ENCODE peak calls at places on chromosomes 2 and 18, in eight cellular contexts. W, K, F, N, A, L, V and D are unnamed samples.

GRCh38 chr2:236933351-236933750 is 152.3 kb upstream of the COPS8 start:
- DNase-seq in W (no peak), K (no peak), F (no peak), N (no peak), A (no peak), L (no peak), V (no peak), D (no peak)

GRCh38 chr2:174444761-174445160 is 42.1 kb downstream of the GPR155 start:
- DNase-seq in W (no peak), K (no peak), F (no peak), N (no peak), A (no peak), L (no peak), V (no peak), D (no peak)

GRCh38 chr2:159547031-159547430 is 69.3 kb downstream of the BAZ2B start:
- DNase-seq in W (no peak), K (no peak), F (peak), N (no peak), A (no peak), L (no peak), V (no peak), D (no peak)

GRCh38 chr2:198309673-198310280 is 505.4 kb downstream of the PLCL1 start:
- DNase-seq in W (no peak), K (peak), F (peak), N (no peak), A (peak), L (peak), V (no peak), D (peak)

GRCh38 chr2:164850235-164850634 is 8.6 kb upstream of the COBLL1 start:
- DNase-seq in W (no peak), K (no peak), F (no peak), N (no peak), A (no peak), L (no peak), V (no peak), D (no peak)

GRCh38 chr2:72915907-72916742 is 1.2 kb upstream of the EMX1 start:
- DNase-seq in W (no peak), K (peak), F (no peak), N (no peak), A (no peak), L (no peak), V (no peak), D (no peak)

GRCh38 chr2:71528221-71528620 is 74.9 kb downstream of the DYSF start:
- DNase-seq in W (peak), K (no peak), F (no peak), N (no peak), A (no peak), L (no peak), V (no peak), D (no peak)

GRCh38 chr2:25672500-25673169 is 742 bp downstream of the DTNB start:
- DNase-seq in W (peak), K (peak), F (peak), N (peak), A (peak), L (no peak), V (peak), D (no peak)

GRCh38 chr2:207828361-207829057 is 58.8 kb upstream of the FZD5 start:
- DNase-seq in W (peak), K (no peak), F (peak), N (no peak), A (no peak), L (no peak), V (no peak), D (no peak)

GRCh38 chr2:209872675-209873074 is 101.0 kb downstream of the UNC80 start:
- DNase-seq in W (no peak), K (peak), F (no peak), N (no peak), A (peak), L (peak), V (peak), D (peak)

GRCh38 chr2:193561054-193561453 is 1366.3 kb upstream of the TMEFF2 start:
- DNase-seq in W (no peak), K (no peak), F (peak), N (no peak), A (no peak), L (no peak), V (no peak), D (no peak)

GRCh38 chr2:173028141-173028540 is 47.5 kb upstream of the MAP3K20 start:
- DNase-seq in W (no peak), K (no peak), F (no peak), N (no peak), A (no peak), L (no peak), V (no peak), D (no peak)

GRCh38 chr2:37566517-37566961 is 104.9 kb downstream of the CDC42EP3 start:
- DNase-seq in W (no peak), K (peak), F (peak), N (no peak), A (no peak), L (no peak), V (no peak), D (peak)

GRCh38 chr18:34921271-34921670 is 119.9 kb upstream of the MAPRE2 start:
- DNase-seq in W (no peak), K (no peak), F (no peak), N (no peak), A (no peak), L (no peak), V (no peak), D (no peak)

GRCh38 chr18:79606621-79607331 is 72.8 kb upstream of the CTDP1 start:
- DNase-seq in W (peak), K (no peak), F (no peak), N (no peak), A (no peak), L (no peak), V (peak), D (no peak)

GRCh38 chr18:8260319-8260718 is 348.9 kb upstream of the RAB12 start:
- DNase-seq in W (no peak), K (no peak), F (peak), N (no peak), A (no peak), L (no peak), V (no peak), D (no peak)

GRCh38 chr18:36124841-36125240 is 4.3 kb downstream of the SLC39A6 start:
- DNase-seq in W (no peak), K (no peak), F (no peak), N (no peak), A (no peak), L (no peak), V (no peak), D (no peak)

GRCh38 chr2:216560695-216561370 is 62.2 kb downstream of the RPL37A start:
- DNase-seq in W (peak), K (peak), F (peak), N (no peak), A (no peak), L (no peak), V (no peak), D (peak)

GRCh38 chr2:12456293-12457151 is 260.2 kb upstream of the TRIB2 start:
- DNase-seq in W (peak), K (peak), F (peak), N (peak), A (peak), L (peak), V (peak), D (peak)

GRCh38 chr2:145723872-145724271 is 1204.0 kb upstream of the ZEB2 start:
- DNase-seq in W (no peak), K (peak), F (no peak), N (no peak), A (no peak), L (no peak), V (no peak), D (no peak)

GRCh38 chr2:25445464-25445863 is 103.7 kb upstream of the DNMT3A start:
- DNase-seq in W (no peak), K (no peak), F (no peak), N (no peak), A (no peak), L (no peak), V (no peak), D (no peak)

GRCh38 chr2:55119711-55120487 is 69.6 kb upstream of the RTN4 start:
- DNase-seq in W (no peak), K (no peak), F (no peak), N (no peak), A (no peak), L (no peak), V (no peak), D (no peak)

GRCh38 chr2:22215517-22215916 is 1091.7 kb downstream of the TDRD15 start:
- DNase-seq in W (no peak), K (no peak), F (no peak), N (no peak), A (no peak), L (no peak), V (no peak), D (no peak)

GRCh38 chr2:126703311-126703710 is 47.4 kb downstream of the GYPC start:
- DNase-seq in W (peak), K (no peak), F (no peak), N (no peak), A (no peak), L (no peak), V (no peak), D (no peak)